ENCODE peak calls at places on chromosomes 3 and 15, in nine cellular contexts. W is NCI-H1417 treated with DMSO at 0.1 percent for 48 hours; R is transverse colon; Q is Calu3; S is NCI-H1694 treated with DMSO at 0.1 percent for 48 hours; P is activated naive CD4-positive, alpha-beta T cell treated with anti-CD3 and anti-CD28 coated beads, Interleukin-2, amount 10 ng/mL, durations not matched to agents 7 days and 5 days; L is activated CD4-positive, alpha-beta T cell treated with anti-CD3 and anti-CD28 coated beads, Interleukin-2, amount 50 U/mL, for 24 hours; G is cardiac muscle cell; E is heart left ventricle. V is an unnamed sample.

GRCh38 chr15:77002954-77003912 is 8.3 kb downstream of the PSTPIP1 start:
- DNase-seq in W (no peak), R (peak; percentile 73), Q (no peak), S (no peak), P (peak; percentile 84), L (no peak), G (no peak), E (peak; percentile 55), V (no peak)

GRCh38 chr3:55416381-55416821 is 70.7 kb downstream of the WNT5A start:
- DNase-seq in W (no peak), R (no peak), Q (no peak), S (no peak), P (no peak), L (no peak), G (no peak), E (no peak), V (no peak)

GRCh38 chr15:27993544-27993943 is 105.6 kb downstream of the OCA2 start:
- DNase-seq in W (no peak), R (no peak), Q (no peak), S (no peak), P (no peak), L (no peak), G (no peak), E (no peak), V (no peak)

GRCh38 chr3:172516318-172517214 is 6.7 kb downstream of the TNFSF10 start:
- DNase-seq in W (no peak), R (peak; percentile 75), Q (peak; percentile 60), S (no peak), P (peak; percentile 55), L (no peak), G (no peak), E (peak; percentile 73), V (no peak)

GRCh38 chr3:114362815-114363214 is 69.0 kb downstream of the TIGIT start:
- DNase-seq in W (no peak), R (no peak), Q (no peak), S (peak; percentile 45), P (no peak), L (no peak), G (peak; percentile 25), E (no peak), V (no peak)

GRCh38 chr15:68691667-68692066 is 112.9 kb downstream of the CORO2B start:
- DNase-seq in W (no peak), R (no peak), Q (peak; percentile 51), S (peak; percentile 2), P (no peak), L (no peak), G (peak; percentile 58), E (no peak), V (no peak)

GRCh38 chr3:72018339-72018984 is 233.5 kb upstream of the PROK2 start:
- DNase-seq in W (no peak), R (no peak), Q (no peak), S (no peak), P (no peak), L (no peak), G (peak; percentile 38), E (no peak), V (peak; percentile 9)

GRCh38 chr15:68800875-68801274 is 19.8 kb downstream of the ANP32A start:
- DNase-seq in W (no peak), R (no peak), Q (no peak), S (no peak), P (no peak), L (no peak), G (no peak), E (no peak), V (no peak)

GRCh38 chr15:64112904-64113303 is 17.1 kb downstream of the SNX1 start:
- DNase-seq in W (no peak), R (no peak), Q (no peak), S (no peak), P (no peak), L (no peak), G (no peak), E (no peak), V (no peak)

GRCh38 chr3:151990696-151991376 is 117.4 kb downstream of the SUCNR1 start:
- DNase-seq in W (no peak), R (no peak), Q (no peak), S (no peak), P (no peak), L (no peak), G (no peak), E (no peak), V (no peak)

GRCh38 chr15:77098572-77098971 is 27.7 kb upstream of the TSPAN3 start:
- DNase-seq in W (no peak), R (no peak), Q (no peak), S (no peak), P (no peak), L (no peak), G (no peak), E (no peak), V (no peak)

GRCh38 chr3:12859840-12860239 is 18.5 kb upstream of the RPL32 start:
- DNase-seq in W (no peak), R (no peak), Q (no peak), S (no peak), P (no peak), L (no peak), G (no peak), E (no peak), V (no peak)

GRCh38 chr15:55248895-55249294 is 40.7 kb downstream of the RAB27A start:
- DNase-seq in W (no peak), R (no peak), Q (no peak), S (no peak), P (no peak), L (no peak), G (no peak), E (no peak), V (no peak)

GRCh38 chr3:128999104-128999503 is 2.0 kb upstream of the EFCC1 start:
- DNase-seq in W (no peak), R (no peak), Q (no peak), S (no peak), P (no peak), L (no peak), G (no peak), E (no peak), V (no peak)

GRCh38 chr3:10480871-10481378 is 24.5 kb downstream of the ATP2B2 start:
- DNase-seq in W (no peak), R (no peak), Q (no peak), S (no peak), P (no peak), L (no peak), G (no peak), E (no peak), V (no peak)

GRCh38 chr15:87045741-87046140 is 966.1 kb downstream of the AGBL1 start:
- DNase-seq in W (no peak), R (no peak), Q (no peak), S (no peak), P (no peak), L (no peak), G (no peak), E (no peak), V (no peak)

GRCh38 chr3:78721771-78722543 is 1045.8 kb downstream of the ROBO1 start:
- DNase-seq in W (no peak), R (no peak), Q (no peak), S (no peak), P (no peak), L (no peak), G (no peak), E (no peak), V (no peak)

GRCh38 chr3:59678042-59678707 is 628.4 kb upstream of the CFAP20DC start:
- DNase-seq in W (no peak), R (no peak), Q (no peak), S (no peak), P (no peak), L (no peak), G (no peak), E (no peak), V (peak; percentile 21)

GRCh38 chr15:51094606-51095569 is at the start of gene TNFAIP8L3:
- DNase-seq in W (no peak), R (peak; percentile 50), Q (peak; percentile 18), S (no peak), P (no peak), L (no peak), G (peak; percentile 61), E (peak; percentile 25), V (no peak)

GRCh38 chr3:8657804-8658311 is 13.3 kb upstream of the SSUH2 start:
- DNase-seq in W (no peak), R (no peak), Q (no peak), S (no peak), P (no peak), L (no peak), G (no peak), E (no peak), V (no peak)

GRCh38 chr3:131374741-131375140 is 6.8 kb upstream of the NUDT16 start:
- DNase-seq in W (no peak), R (no peak), Q (no peak), S (no peak), P (no peak), L (no peak), G (no peak), E (no peak), V (no peak)

GRCh38 chr15:62779041-62779810 is 263.3 kb upstream of the TPM1 start:
- DNase-seq in W (no peak), R (no peak), Q (no peak), S (no peak), P (no peak), L (no peak), G (peak; percentile 36), E (peak; percentile 42), V (no peak)

V was measured in SK-N-DZ.